ENCODE peak calls at places on chromosomes 11 and 22, in four cellular contexts. Z, C, E and B are unnamed samples. For H3K27me3, the result is how much of the 10 kb centered on the place peaks cover.

GRCh38 chr11:72072348-72072747 is 8.0 kb downstream of the NUMA1 start:
- DNase-seq in Z (no peak), C (peak), E (no peak), B (no peak)

GRCh38 chr22:44738347-44738715 is 14.0 kb upstream of the ARHGAP8 start:
- DNase-seq in Z (no peak), C (no peak), E (no peak), B (no peak)

GRCh38 chr11:66864172-66864901 is 7.5 kb downstream of the LRFN4 start:
- DNase-seq in Z (no peak), C (no peak), E (no peak), B (no peak)

GRCh38 chr11:104120493-104121200 is 43.3 kb downstream of the PDGFD start:
- DNase-seq in Z (no peak), C (peak), E (no peak), B (no peak)

GRCh38 chr22:49880281-49880680 is 26.6 kb downstream of the ZBED4 start:
- DNase-seq in Z (no peak), C (peak), E (peak), B (no peak)

GRCh38 chr11:78420255-78420764 is 2.7 kb upstream of the GAB2 start:
- DNase-seq in Z (peak), C (peak), E (peak), B (peak)

GRCh38 chr11:120432056-120433018 is 79.2 kb upstream of the GRIK4 start:
- DNase-seq in Z (peak), C (peak), E (no peak), B (no peak)

GRCh38 chr11:44016129-44016528 is 31.7 kb upstream of the ACCSL start:
- DNase-seq in Z (no peak), C (peak), E (no peak), B (peak)

GRCh38 chr11:72439455-72439854 is 5.1 kb upstream of the CLPB start:
- DNase-seq in Z (no peak), C (no peak), E (no peak), B (no peak)

GRCh38 chr11:6563121-6563619 is 40.2 kb downstream of the RRP8 start:
- DNase-seq in Z (no peak), C (no peak), E (no peak), B (no peak)

GRCh38 chr22:50695421-50696250 is 23.0 kb downstream of the SHANK3 start:
- DNase-seq in Z (no peak), C (no peak), E (peak), B (no peak)

GRCh38 chr22:39349506-39349966 is 255 bp upstream of the SYNGR1 start:
- DNase-seq in Z (peak), C (peak), E (no peak), B (peak)

GRCh38 chr11:72758690-72759389 is 6.6 kb upstream of the ARAP1 start:
- DNase-seq in Z (peak), C (peak), E (no peak), B (peak)

GRCh38 chr22:45708145-45708544 is 36.5 kb downstream of the ATXN10 start:
- DNase-seq in Z (no peak), C (no peak), E (no peak), B (no peak)

GRCh38 chr11:61711493-61711892 is 31.3 kb downstream of the DAGLA start:
- DNase-seq in Z (no peak), C (no peak), E (no peak), B (no peak)

GRCh38 chr22:27139935-27140493 is 482.6 kb downstream of the MIAT start:
- DNase-seq in Z (peak), C (no peak), E (no peak), B (peak)

GRCh38 chr11:115784796-115785521 is 280.7 kb upstream of the CADM1 start:
- DNase-seq in Z (no peak), C (no peak), E (no peak), B (peak)

GRCh38 chr11:67631427-67631826 is 1.7 kb upstream of the NUDT8 start:
- DNase-seq in Z (no peak), C (no peak), E (peak), B (no peak)

GRCh38 chr11:134818531-134818930 is 406.5 kb upstream of the B3GAT1 start:
- DNase-seq in Z (no peak), C (no peak), E (no peak), B (no peak)

GRCh38 chr22:41021655-41022454 is 70.5 kb upstream of the EP300 start:
- DNase-seq in Z (peak), C (peak), E (peak), B (peak)

GRCh38 chr11:131038597-131038996 is 122.3 kb upstream of the SNX19 start:
- DNase-seq in Z (no peak), C (peak), E (no peak), B (no peak)

GRCh38 chr11:47415949-47416472 is 7.6 kb downstream of the SLC39A13 start:
- DNase-seq in Z (peak), C (peak), E (peak), B (peak)

GRCh38 chr11:99419991-99420390 is 399.2 kb downstream of the CNTN5 start:
- DNase-seq in Z (no peak), C (no peak), E (no peak), B (no peak)

GRCh38 chr11:59716051-59716450 is 2.4 kb upstream of the OR10V1 start:
- DNase-seq in Z (no peak), C (peak), E (no peak), B (no peak)

GRCh38 chr11:122367809-122368231 is 251.8 kb upstream of the BLID start:
- DNase-seq in Z (peak), C (peak), E (no peak), B (peak)

GRCh38 chr11:102643941-102644340 is 18.8 kb upstream of the MMP20 start:
- DNase-seq in Z (no peak), C (no peak), E (no peak), B (no peak)

GRCh38 chr22:30694638-30695350 is at the start of gene OSBP2:
- DNase-seq in Z (peak), C (peak), E (peak), B (peak)

GRCh38 chr11:17927643-17928343 is 85.1 kb downstream of the SERGEF start:
- DNase-seq in Z (no peak), C (peak), E (no peak), B (peak)

GRCh38 chr11:2195756-2196088 is 24.1 kb upstream of the TH start:
- DNase-seq in Z (no peak), C (no peak), E (no peak), B (no peak)

GRCh38 chr11:2198621-2199365 is 27.2 kb upstream of the TH start:
- DNase-seq in Z (no peak), C (no peak), E (no peak), B (no peak)

GRCh38 chr11:2199466-2200341 is 28.1 kb upstream of the TH start:
- DNase-seq in Z (no peak), C (no peak), E (no peak), B (no peak)

GRCh38 chr11:2196970-2197770 is 25.6 kb upstream of the TH start:
- DNase-seq in Z (peak), C (peak), E (peak), B (peak)

GRCh38 chr11:2197771-2198520 is 26.3 kb upstream of the TH start:
- DNase-seq in Z (no peak), C (no peak), E (no peak), B (no peak)
- TF ChIP-seq CTCF in Z (no peak), C (no peak), E (no peak), B (no peak)

DNA sequence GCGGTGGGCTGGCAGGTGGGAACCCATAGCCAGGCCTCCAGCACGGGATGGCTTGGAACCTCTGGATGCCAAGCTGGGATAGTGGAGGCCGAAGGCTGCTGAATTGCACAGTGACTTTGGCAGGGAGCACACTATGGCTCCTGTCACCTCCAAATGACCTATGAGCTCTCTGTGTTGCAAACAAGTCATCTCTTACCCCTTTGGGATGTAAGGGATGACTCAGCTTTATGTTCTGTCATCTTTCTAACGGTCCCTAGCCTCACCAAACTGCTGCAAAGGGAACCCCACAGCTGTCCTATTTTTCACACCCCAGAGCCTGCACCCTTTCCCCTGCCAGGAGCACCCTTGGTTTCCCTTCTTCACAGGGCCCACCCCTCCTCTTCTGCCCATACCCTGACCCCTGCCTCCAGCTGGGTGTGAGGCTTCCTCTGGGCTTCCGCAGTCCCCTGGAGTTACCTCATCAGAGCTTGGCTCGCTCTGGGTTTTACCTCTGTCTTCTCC is 2.6 kb upstream of the SCUBE1 start:
- DNase-seq in Z (no peak), C (no peak), E (peak), B (no peak)
- H3K27me3 ChIP-seq in Z (under half), C (under half), E (under half), B (under half)

GRCh38 chr11:46321757-46322156 is 25.5 kb upstream of the DGKZ start:
- DNase-seq in Z (no peak), C (no peak), E (no peak), B (no peak)

GRCh38 chr11:46326813-46327416 is 20.3 kb upstream of the DGKZ start:
- DNase-seq in Z (no peak), C (no peak), E (no peak), B (no peak)

GRCh38 chr11:46327829-46328228 is 19.4 kb upstream of the DGKZ start:
- DNase-seq in Z (no peak), C (no peak), E (no peak), B (no peak)

GRCh38 chr11:46319074-46319453 is 28.2 kb upstream of the DGKZ start:
- DNase-seq in Z (no peak), C (no peak), E (no peak), B (no peak)

GRCh38 chr11:46322759-46323158 is 24.5 kb upstream of the DGKZ start:
- DNase-seq in Z (peak), C (peak), E (no peak), B (no peak)
- TF ChIP-seq CTCF in Z (no peak), C (peak), E (peak), B (no peak)

GRCh38 chr11:1746516-1746931 is 3.9 kb downstream of the IFITM10 start:
- DNase-seq in Z (no peak), C (no peak), E (peak), B (no peak)
- H3K27me3 ChIP-seq in Z (under half), C (under half), E (under half), B (under half)

GRCh38 chr22:17366830-17367229 is 2.4 kb upstream of the CECR2 start:
- DNase-seq in Z (no peak), C (peak), E (no peak), B (peak)
- TF ChIP-seq CTCF in Z (no peak), C (peak), E (peak), B (peak)

GRCh38 chr22:20228939-20229272 is 39.2 kb downstream of the RTN4R start:
- DNase-seq in Z (no peak), C (no peak), E (no peak), B (no peak)
- H3K27me3 ChIP-seq in Z (under half), C (under half), E (under half), B (under half)

DNA sequence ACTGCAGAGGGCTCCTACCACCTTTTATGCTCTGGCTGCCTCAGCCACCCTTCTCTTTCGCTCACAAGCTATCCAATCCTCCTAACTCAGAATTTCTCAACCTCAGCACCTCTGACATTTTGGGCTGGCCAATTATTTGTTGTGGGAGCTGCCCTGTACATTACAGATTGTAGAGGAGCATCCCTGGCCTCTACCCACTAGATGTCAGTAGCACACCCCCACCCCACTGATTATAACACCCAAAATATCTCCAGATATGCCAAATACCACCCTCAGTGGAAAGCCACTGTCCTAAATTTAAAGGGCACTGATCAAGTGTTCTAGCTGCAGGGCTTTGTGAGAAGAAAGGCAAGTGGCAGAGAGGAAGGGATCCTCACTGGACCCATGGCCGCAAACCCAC is 443.1 kb downstream of the SOX6 start:
- DNase-seq in Z (no peak), C (peak), E (peak), B (no peak)
- TF ChIP-seq CTCF in Z (no peak), C (peak), E (no peak), B (no peak)

DNA sequence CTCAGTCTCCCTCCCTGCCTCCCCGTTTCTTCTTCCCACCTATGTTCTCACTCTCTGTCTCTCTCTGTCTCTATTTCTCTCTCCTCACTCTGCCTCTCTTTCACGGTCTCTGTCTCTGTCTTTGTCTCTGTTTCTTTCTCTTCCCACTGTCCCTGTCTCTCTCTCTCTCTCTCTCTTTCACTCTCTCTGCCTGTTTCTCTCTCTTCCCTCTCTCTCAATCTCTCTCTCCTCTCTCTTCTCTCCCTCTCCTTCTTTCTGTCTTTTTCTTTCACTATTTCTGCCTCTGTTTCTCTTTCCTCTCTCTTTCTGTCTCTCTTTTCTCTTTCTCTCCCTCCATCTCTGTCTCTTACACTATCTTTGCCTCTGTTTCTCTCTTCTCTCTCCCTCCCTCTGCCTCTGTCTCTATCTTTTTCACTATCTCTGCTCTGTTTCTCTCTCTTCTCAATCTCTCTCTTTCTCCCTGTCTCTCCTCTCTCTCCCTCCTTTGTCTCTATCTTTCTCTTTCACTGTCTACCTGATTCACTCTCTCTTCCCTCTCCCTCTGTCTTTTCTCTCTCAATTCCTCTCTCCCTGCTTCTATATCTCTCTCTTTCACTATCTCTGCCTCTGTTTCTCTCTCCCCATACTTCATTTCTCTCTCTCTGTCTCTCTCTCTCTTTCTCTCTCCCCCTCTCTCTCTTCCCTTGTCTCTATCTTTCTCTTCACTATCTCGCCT is 5.4 kb downstream of the APLNR start:
- DNase-seq in Z (no peak), C (no peak), E (no peak), B (no peak)
- H3K27me3 ChIP-seq in Z (under half), C (under half), E (under half), B (under half)

GRCh38 chr11:14374922-14375630 is 16.1 kb upstream of the RRAS2 start:
- DNase-seq in Z (no peak), C (no peak), E (no peak), B (no peak)
- TF ChIP-seq CTCF in Z (no peak), C (peak), E (no peak), B (no peak)